ENCODE peak calls at places on chromosomes 12 and 14, in five cellular contexts. One of them, this sample, is unnamed.

GRCh38 chr14:99684356-99684952 is 356 bp downstream of the CYP46A1 start:
- DNase-seq in MCF 10A: no peak
- DNase-seq in right lobe of liver: no peak
- DNase-seq in fibroblast of lung: no peak
- DNase-seq in natural killer cell treated with Interleukin-12 subunit alpha and Interleukin-12 subunit beta and Interleukin-15 and Interleukin-18, amount 100 ng/mL, for 72 hours: no peak
- DNase-seq in this sample: peak

GRCh38 chr14:105250986-105251385 is 2.7 kb downstream of the BTBD6 start:
- DNase-seq in MCF 10A: no peak
- DNase-seq in right lobe of liver: no peak
- DNase-seq in fibroblast of lung: no peak
- DNase-seq in natural killer cell treated with Interleukin-12 subunit alpha and Interleukin-12 subunit beta and Interleukin-15 and Interleukin-18, amount 100 ng/mL, for 72 hours: no peak
- DNase-seq in this sample: no peak

GRCh38 chr12:122422769-122423257 is 344 bp upstream of the CLIP1 start:
- DNase-seq in MCF 10A: peak
- DNase-seq in right lobe of liver: peak
- DNase-seq in fibroblast of lung: peak
- DNase-seq in natural killer cell treated with Interleukin-12 subunit alpha and Interleukin-12 subunit beta and Interleukin-15 and Interleukin-18, amount 100 ng/mL, for 72 hours: no peak
- DNase-seq in this sample: peak

GRCh38 chr12:130559806-130560205 is 156.3 kb downstream of the RIMBP2 start:
- DNase-seq in MCF 10A: no peak
- DNase-seq in right lobe of liver: no peak
- DNase-seq in fibroblast of lung: no peak
- DNase-seq in natural killer cell treated with Interleukin-12 subunit alpha and Interleukin-12 subunit beta and Interleukin-15 and Interleukin-18, amount 100 ng/mL, for 72 hours: no peak
- DNase-seq in this sample: no peak

GRCh38 chr12:52914722-52915121 is 9.8 kb upstream of the KRT8 start:
- DNase-seq in MCF 10A: no peak
- DNase-seq in right lobe of liver: no peak
- DNase-seq in fibroblast of lung: no peak
- DNase-seq in natural killer cell treated with Interleukin-12 subunit alpha and Interleukin-12 subunit beta and Interleukin-15 and Interleukin-18, amount 100 ng/mL, for 72 hours: no peak
- DNase-seq in this sample: no peak

GRCh38 chr12:67274186-67274585 is 5.0 kb downstream of the CAND1 start:
- DNase-seq in MCF 10A: no peak
- DNase-seq in right lobe of liver: no peak
- DNase-seq in fibroblast of lung: no peak
- DNase-seq in natural killer cell treated with Interleukin-12 subunit alpha and Interleukin-12 subunit beta and Interleukin-15 and Interleukin-18, amount 100 ng/mL, for 72 hours: no peak
- DNase-seq in this sample: no peak

GRCh38 chr12:85385406-85385805 is 105.4 kb downstream of the ALX1 start:
- DNase-seq in MCF 10A: no peak
- DNase-seq in right lobe of liver: no peak
- DNase-seq in fibroblast of lung: no peak
- DNase-seq in natural killer cell treated with Interleukin-12 subunit alpha and Interleukin-12 subunit beta and Interleukin-15 and Interleukin-18, amount 100 ng/mL, for 72 hours: no peak
- DNase-seq in this sample: no peak

GRCh38 chr14:59630281-59630963 is 53.8 kb upstream of the CCDC175 start:
- DNase-seq in MCF 10A: no peak
- DNase-seq in right lobe of liver: peak
- DNase-seq in fibroblast of lung: no peak
- DNase-seq in natural killer cell treated with Interleukin-12 subunit alpha and Interleukin-12 subunit beta and Interleukin-15 and Interleukin-18, amount 100 ng/mL, for 72 hours: no peak
- DNase-seq in this sample: no peak

GRCh38 chr14:97760050-97760449 is 962.9 kb downstream of the VRK1 start:
- DNase-seq in MCF 10A: no peak
- DNase-seq in right lobe of liver: no peak
- DNase-seq in fibroblast of lung: no peak
- DNase-seq in natural killer cell treated with Interleukin-12 subunit alpha and Interleukin-12 subunit beta and Interleukin-15 and Interleukin-18, amount 100 ng/mL, for 72 hours: no peak
- DNase-seq in this sample: no peak

GRCh38 chr12:46214668-46215429 is 54.0 kb downstream of the SLC38A1 start:
- DNase-seq in MCF 10A: no peak
- DNase-seq in right lobe of liver: peak
- DNase-seq in fibroblast of lung: no peak
- DNase-seq in natural killer cell treated with Interleukin-12 subunit alpha and Interleukin-12 subunit beta and Interleukin-15 and Interleukin-18, amount 100 ng/mL, for 72 hours: peak
- DNase-seq in this sample: peak

GRCh38 chr14:67491741-67492504 is 3.4 kb upstream of the TMEM229B start:
- DNase-seq in MCF 10A: no peak
- DNase-seq in right lobe of liver: no peak
- DNase-seq in fibroblast of lung: no peak
- DNase-seq in natural killer cell treated with Interleukin-12 subunit alpha and Interleukin-12 subunit beta and Interleukin-15 and Interleukin-18, amount 100 ng/mL, for 72 hours: no peak
- DNase-seq in this sample: no peak

GRCh38 chr12:98352218-98352811 is 163.1 kb upstream of the TMPO start:
- DNase-seq in MCF 10A: peak
- DNase-seq in right lobe of liver: no peak
- DNase-seq in fibroblast of lung: peak
- DNase-seq in natural killer cell treated with Interleukin-12 subunit alpha and Interleukin-12 subunit beta and Interleukin-15 and Interleukin-18, amount 100 ng/mL, for 72 hours: no peak
- DNase-seq in this sample: no peak

GRCh38 chr12:113277511-113277910 is 56.2 kb downstream of the TPCN1 start:
- DNase-seq in MCF 10A: no peak
- DNase-seq in right lobe of liver: no peak
- DNase-seq in fibroblast of lung: no peak
- DNase-seq in natural killer cell treated with Interleukin-12 subunit alpha and Interleukin-12 subunit beta and Interleukin-15 and Interleukin-18, amount 100 ng/mL, for 72 hours: no peak
- DNase-seq in this sample: no peak

GRCh38 chr14:94056579-94057308 is 24.3 kb downstream of the DDX24 start:
- DNase-seq in MCF 10A: no peak
- DNase-seq in right lobe of liver: no peak
- DNase-seq in fibroblast of lung: no peak
- DNase-seq in natural killer cell treated with Interleukin-12 subunit alpha and Interleukin-12 subunit beta and Interleukin-15 and Interleukin-18, amount 100 ng/mL, for 72 hours: peak
- DNase-seq in this sample: no peak

GRCh38 chr14:93015505-93015904 is 92.6 kb downstream of the CHGA start:
- DNase-seq in MCF 10A: no peak
- DNase-seq in right lobe of liver: no peak
- DNase-seq in fibroblast of lung: no peak
- DNase-seq in natural killer cell treated with Interleukin-12 subunit alpha and Interleukin-12 subunit beta and Interleukin-15 and Interleukin-18, amount 100 ng/mL, for 72 hours: no peak
- DNase-seq in this sample: no peak

GRCh38 chr14:36512585-36513003 is 7.4 kb downstream of the NKX2-1 start:
- DNase-seq in MCF 10A: no peak
- DNase-seq in right lobe of liver: no peak
- DNase-seq in fibroblast of lung: no peak
- DNase-seq in natural killer cell treated with Interleukin-12 subunit alpha and Interleukin-12 subunit beta and Interleukin-15 and Interleukin-18, amount 100 ng/mL, for 72 hours: no peak
- DNase-seq in this sample: no peak

GRCh38 chr12:46268349-46268616 is 560 bp downstream of the SLC38A1 start:
- DNase-seq in MCF 10A: no peak
- DNase-seq in right lobe of liver: peak
- DNase-seq in fibroblast of lung: no peak
- DNase-seq in natural killer cell treated with Interleukin-12 subunit alpha and Interleukin-12 subunit beta and Interleukin-15 and Interleukin-18, amount 100 ng/mL, for 72 hours: no peak
- DNase-seq in this sample: no peak

This sample was measured in OCI-LY7.